ENCODE peak calls at places on chromosomes 11 and 22, in four cellular contexts. T, N, J and R are unnamed samples.

GRCh38 chr11:122731500-122731913 is 76.0 kb downstream of the UBASH3B start:
- DNase-seq in N (no peak), J (no peak), T (no peak), R (no peak)

GRCh38 chr11:10480026-10480425 is 25.0 kb downstream of the AMPD3 start:
- DNase-seq in N (no peak), T (no peak), J (no peak), R (no peak)

GRCh38 chr22:32389685-32390084 is 22.4 kb downstream of the RTCB start:
- DNase-seq in N (no peak), J (no peak), T (no peak), R (no peak)

GRCh38 chr22:45996241-45997076 is 19.5 kb upstream of the WNT7B start:
- DNase-seq in J (no peak), N (no peak), T (no peak), R (no peak)

GRCh38 chr22:23509571-23510302 is 70.4 kb downstream of the IGLL1 start:
- DNase-seq in J (no peak), N (no peak), T (no peak), R (no peak)

GRCh38 chr11:2816517-2816916 is 69.1 kb downstream of the CDKN1C start:
- DNase-seq in J (no peak), T (no peak), N (no peak), R (no peak)

GRCh38 chr11:77278595-77279506 is 22.6 kb downstream of the GDPD4 start:
- DNase-seq in J (no peak), N (no peak), T (no peak), R (no peak)

GRCh38 chr22:23383491-23384450 is 196.3 kb downstream of the IGLL1 start:
- DNase-seq in N (peak), J (no peak), T (no peak), R (no peak)

GRCh38 chr11:12862761-12863469 is 146.2 kb upstream of the RASSF10 start:
- DNase-seq in N (peak), J (peak), T (no peak), R (no peak)

GRCh38 chr11:23284626-23285025 is 424.4 kb upstream of the CCDC179 start:
- DNase-seq in T (no peak), N (no peak), J (no peak), R (no peak)

GRCh38 chr22:30291334-30291892 is 2.1 kb upstream of the CASTOR1 start:
- DNase-seq in N (no peak), J (no peak), T (no peak), R (peak)

GRCh38 chr22:30290679-30291333 is 1.5 kb upstream of the CASTOR1 start:
- DNase-seq in N (peak), T (peak), J (peak), R (peak)

GRCh38 chr22:30289980-30290313 is 642 bp upstream of the CASTOR1 start:
- DNase-seq in T (no peak), J (no peak), N (no peak), R (no peak)

GRCh38 chr22:30289126-30289979 is at the start of gene CASTOR1:
- DNase-seq in N (peak), T (peak), J (peak), R (peak)

GRCh38 chr22:30290318-30290678 is 993 bp upstream of the CASTOR1 start:
- DNase-seq in T (no peak), N (no peak), J (peak), R (no peak)
- H3K27ac ChIP-seq in T (peak), N (peak), J (peak), R (peak)

GRCh38 chr11:96173424-96173823 is 169.6 kb downstream of the MAML2 start:
- DNase-seq in N (no peak), T (no peak), J (no peak), R (no peak)

GRCh38 chr11:96169250-96169649 is 173.7 kb downstream of the MAML2 start:
- DNase-seq in N (no peak), J (no peak), T (no peak), R (peak)

GRCh38 chr11:96178014-96178745 is 164.8 kb downstream of the MAML2 start:
- DNase-seq in N (no peak), T (no peak), J (no peak), R (no peak)

GRCh38 chr11:96177132-96177531 is 165.9 kb downstream of the MAML2 start:
- DNase-seq in N (no peak), J (no peak), T (no peak), R (no peak)

DNA sequence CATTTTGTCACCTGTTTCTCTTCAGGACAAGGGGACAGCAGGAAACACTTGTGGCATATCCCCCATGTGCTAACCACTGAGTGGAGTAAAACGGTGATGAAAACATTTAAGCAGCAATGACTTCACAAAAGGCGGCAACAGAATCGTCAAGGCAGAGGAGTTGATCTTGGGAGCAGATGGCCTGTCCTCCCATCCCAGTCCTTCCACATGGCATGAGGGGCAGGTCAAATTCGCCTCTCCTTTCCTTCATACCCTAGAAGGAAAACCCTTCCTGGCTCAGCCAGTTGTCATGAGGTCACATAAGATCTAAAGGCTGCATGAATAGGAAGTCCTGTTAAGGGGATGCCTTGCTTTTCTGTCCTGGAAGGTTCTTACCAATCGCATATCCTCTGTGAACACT is 169.1 kb downstream of the MAML2 start:
- DNase-seq in J (no peak), T (no peak), N (no peak), R (no peak)
- H3K27ac ChIP-seq in J (no peak), T (no peak), N (no peak), R (peak)

GRCh38 chr11:14312736-14313438 is 46.1 kb downstream of the RRAS2 start:
- DNase-seq in N (no peak), T (no peak), J (no peak), R (no peak)

GRCh38 chr11:14314127-14314526 is 44.9 kb downstream of the RRAS2 start:
- DNase-seq in N (no peak), T (no peak), J (no peak), R (no peak)

GRCh38 chr11:14318581-14318981 is 40.4 kb downstream of the RRAS2 start:
- DNase-seq in N (no peak), J (no peak), T (no peak), R (no peak)

GRCh38 chr11:14317659-14318325 is 41.2 kb downstream of the RRAS2 start:
- DNase-seq in J (no peak), N (no peak), T (no peak), R (no peak)

GRCh38 chr11:14315130-14315529 is 43.9 kb downstream of the RRAS2 start:
- DNase-seq in J (no peak), T (no peak), N (no peak), R (no peak)
- H3K27ac ChIP-seq in J (no peak), T (no peak), N (no peak), R (no peak)

GRCh38 chr22:41966607-41967240 is 2.5 kb upstream of the SEPTIN3 start:
- DNase-seq in T (no peak), J (peak), N (peak), R (no peak)

GRCh38 chr22:41968601-41969000 is 642 bp upstream of the SEPTIN3 start:
- DNase-seq in N (no peak), T (no peak), J (no peak), R (no peak)

GRCh38 chr22:41966225-41966606 is 3.0 kb upstream of the SEPTIN3 start:
- DNase-seq in T (no peak), N (no peak), J (no peak), R (no peak)

GRCh38 chr22:41963453-41964105 is 5.7 kb upstream of the SEPTIN3 start:
- DNase-seq in J (no peak), N (peak), T (no peak), R (peak)

GRCh38 chr22:41964106-41964494 is 5.1 kb upstream of the SEPTIN3 start:
- DNase-seq in J (no peak), N (no peak), T (no peak), R (peak)
- H3K27ac ChIP-seq in J (no peak), N (peak), T (no peak), R (peak)

DNA sequence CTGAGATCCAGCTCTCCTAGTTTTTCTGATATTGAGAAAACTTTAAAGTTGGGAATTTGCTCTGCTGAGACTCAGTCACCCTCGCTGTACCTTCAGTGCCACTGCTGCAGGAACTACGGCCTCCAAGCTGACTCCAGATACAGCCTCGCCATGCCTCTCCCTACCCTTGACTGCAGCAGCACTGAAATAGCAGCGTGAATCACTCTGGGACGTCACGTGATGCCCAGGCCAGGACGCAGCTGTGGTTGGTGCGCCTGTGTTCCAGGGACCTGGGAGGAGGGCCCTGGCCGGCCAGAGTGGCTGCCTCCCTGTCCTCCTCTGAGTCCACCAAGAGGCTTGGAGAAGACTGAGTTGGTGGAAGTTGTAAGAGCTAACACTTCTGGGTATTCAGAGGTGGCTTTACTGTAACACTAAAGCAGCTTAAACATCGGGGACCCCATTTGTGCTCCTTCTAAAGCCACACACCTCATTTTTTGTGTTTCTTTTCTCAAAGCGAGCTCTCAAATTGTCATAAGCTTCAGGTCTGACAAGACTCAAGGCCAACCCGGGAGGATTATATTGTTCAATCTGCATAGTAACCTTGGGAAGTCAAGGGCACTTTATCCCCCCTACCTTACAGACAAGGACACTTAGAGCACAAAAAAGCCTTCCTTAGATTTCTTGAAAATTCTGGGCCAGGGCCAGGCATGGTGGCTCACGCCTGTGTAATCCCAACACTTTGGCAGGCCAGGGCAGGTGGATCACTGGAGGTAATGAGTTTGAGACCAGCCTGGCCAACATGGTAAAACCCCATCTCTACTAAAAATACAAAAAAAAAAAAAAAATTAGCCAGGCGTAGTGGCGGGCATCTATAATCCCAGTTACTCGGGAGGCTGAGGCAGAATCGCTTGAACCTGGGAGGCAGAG is 4.2 kb upstream of the STIP1 start:
- DNase-seq in J (peak), N (peak), T (peak), R (peak)
- H3K27ac ChIP-seq in J (peak), N (peak), T (peak), R (peak)

GRCh38 chr11:84313830-84314359 is 1027.7 kb upstream of the CCDC90B start:
- DNase-seq in J (no peak), N (no peak), T (no peak), R (no peak)
- H3K27ac ChIP-seq in J (no peak), N (peak), T (no peak), R (no peak)

GRCh38 chr11:71429701-71430100 is 18.5 kb downstream of the DHCR7 start:
- DNase-seq in J (no peak), T (no peak), N (no peak), R (no peak)
- H3K27ac ChIP-seq in J (no peak), T (no peak), N (no peak), R (no peak)

GRCh38 chr22:38761202-38762162 is 5.7 kb upstream of the SUN2 start:
- DNase-seq in J (no peak), N (no peak), T (no peak), R (no peak)
- H3K27ac ChIP-seq in J (no peak), N (peak), T (no peak), R (no peak)